ENCODE peak calls at places on chromosomes 7 and 10, in four cellular contexts. J is heart right ventricle; E is activated T-helper 1 cell treated with anti-CD3 and anti-CD28 coated beads, Interleukin-12 subunit alpha, Interleukin-12 subunit beta, Interleukin-2, Interleukin-4 antibody, amounts not matched to agents 30 ng/mL and 10 ng/mL and 1 ng/mL, durations not matched to agents 14 hours and 24 hours and 36 hours; S is cardiac fibroblast. A is an unnamed sample.

GRCh38 chr10:99521474-99522077 is 11.2 kb upstream of the NKX2-3 start:
- DNase-seq in J (no peak), E (no peak), S (no peak), A (no peak)

GRCh38 chr7:37180828-37181549 is 267.7 kb downstream of the ELMO1 start:
- DNase-seq in J (no peak), E (no peak), S (no peak), A (no peak)

GRCh38 chr10:113471241-113471996 is 81.4 kb upstream of the HABP2 start:
- DNase-seq in J (no peak), E (no peak), S (no peak), A (peak)

GRCh38 chr10:100805543-100806355 is 60.4 kb downstream of the PAX2 start:
- DNase-seq in J (no peak), E (no peak), S (no peak), A (no peak)

GRCh38 chr7:97218767-97219166 is 101.3 kb downstream of the SDHAF3 start:
- DNase-seq in J (no peak), E (no peak), S (no peak), A (no peak)

GRCh38 chr7:1369856-1370657 is 89.2 kb downstream of the MICALL2 start:
- DNase-seq in J (no peak), E (no peak), S (no peak), A (no peak)

GRCh38 chr7:2802504-2803341 is 41.4 kb downstream of the GNA12 start:
- DNase-seq in J (no peak), E (no peak), S (peak), A (peak)

GRCh38 chr7:151676759-151677158 is 157.1 kb upstream of the RHEB start:
- DNase-seq in J (no peak), E (no peak), S (no peak), A (no peak)

GRCh38 chr7:27600247-27600646 is 62.4 kb downstream of the HIBADH start:
- DNase-seq in J (no peak), E (no peak), S (peak), A (no peak)

GRCh38 chr10:14500172-14500765 is 169.5 kb upstream of the FRMD4A start:
- DNase-seq in J (no peak), E (no peak), S (no peak), A (no peak)